ENCODE peak calls at places on chromosomes 1 and 21, in four cellular contexts. T is HCEC 1CT, P is memory B cell, Q is myocyte. C is an unnamed sample.

GRCh38 chr1:219798283-219799030 is 129.9 kb downstream of the SLC30A10 start:
- DNase-seq in P (no peak), Q (peak; percentile 16), T (peak; percentile 84), C (no peak)

GRCh38 chr1:52674497-52675384 is 23.4 kb downstream of the COA7 start:
- DNase-seq in P (no peak), T (no peak), Q (no peak), C (no peak)

GRCh38 chr1:225378880-225379279 is 49.0 kb downstream of the LBR start:
- DNase-seq in Q (no peak), T (no peak), P (no peak), C (no peak)

GRCh38 chr1:222704260-222704659 is 8.0 kb downstream of the AIDA start:
- DNase-seq in T (no peak), P (no peak), Q (no peak), C (no peak)

GRCh38 chr1:2984399-2985061 is 36.7 kb upstream of the ACTRT2 start:
- DNase-seq in Q (no peak), P (no peak), T (no peak), C (no peak)

GRCh38 chr1:205710201-205711062 is 30.1 kb upstream of the SLC45A3 start:
- DNase-seq in Q (no peak), P (no peak), T (no peak), C (no peak)

GRCh38 chr1:218479436-218480115 is 134.4 kb downstream of the TGFB2 start:
- DNase-seq in Q (peak; percentile 87), P (no peak), T (peak; percentile 66), C (no peak)

GRCh38 chr1:93313026-93313425 is 32.7 kb upstream of the DR1 start:
- DNase-seq in Q (no peak), T (no peak), P (no peak), C (no peak)

GRCh38 chr1:209899948-209900347 is 38.1 kb upstream of the SYT14 start:
- DNase-seq in P (no peak), T (no peak), Q (peak; percentile 27), C (no peak)

GRCh38 chr1:91455334-91455733 is 45.3 kb upstream of the CDC7 start:
- DNase-seq in Q (no peak), T (no peak), P (no peak), C (no peak)

GRCh38 chr21:42513151-42513984 is at the start of gene SLC37A1:
- DNase-seq in Q (no peak), P (peak; percentile 65), T (no peak), C (no peak)

GRCh38 chr1:67463298-67463960 is 33.2 kb upstream of the SERBP1 start:
- DNase-seq in P (no peak), Q (peak; percentile 50), T (no peak), C (no peak)

GRCh38 chr1:23371987-23372386 is 2.4 kb upstream of the ZNF436 start:
- DNase-seq in T (no peak), P (no peak), Q (no peak), C (no peak)

GRCh38 chr1:21284206-21285137 is 5.8 kb downstream of the ECE1 start:
- DNase-seq in T (no peak), P (no peak), Q (no peak), C (no peak)

GRCh38 chr1:31575373-31576140 is 758 bp upstream of the TINAGL1 start:
- DNase-seq in T (no peak), Q (no peak), P (no peak), C (no peak)

GRCh38 chr1:100710881-100711660 is 8.5 kb upstream of the VCAM1 start:
- DNase-seq in Q (no peak), T (peak; percentile 68), P (no peak), C (no peak)

GRCh38 chr1:27116210-27116609 is 38.7 kb downstream of the SLC9A1 start:
- DNase-seq in T (no peak), Q (no peak), P (no peak), C (no peak)

GRCh38 chr1:237769916-237770315 is 120.8 kb downstream of the ZP4 start:
- DNase-seq in Q (no peak), T (no peak), P (no peak), C (no peak)

GRCh38 chr1:9434247-9434646 is 105.0 kb upstream of the SLC25A33 start:
- DNase-seq in P (no peak), T (no peak), Q (no peak), C (no peak)

GRCh38 chr1:211628446-211628845 is 47.0 kb downstream of the NEK2 start:
- DNase-seq in T (no peak), P (no peak), Q (peak; percentile 86), C (no peak)

GRCh38 chr1:109792056-109792831 is 28.5 kb upstream of the EPS8L3 start:
- DNase-seq in T (peak; percentile 76), Q (peak; percentile 96), P (no peak), C (no peak)

GRCh38 chr1:237562247-237562823 is 328.4 kb downstream of the ZP4 start:
- DNase-seq in Q (peak; percentile 45), T (peak; percentile 45), P (no peak), C (peak; percentile 34)

GRCh38 chr1:193654951-193655705 is 468.7 kb upstream of the B3GALT2 start:
- DNase-seq in T (no peak), Q (peak; percentile 51), P (no peak), C (no peak)

GRCh38 chr1:91555821-91556531 is 55.3 kb downstream of the CDC7 start:
- DNase-seq in Q (no peak), T (peak; percentile 83), P (no peak), C (no peak)

GRCh38 chr1:77394166-77394565 is 112.3 kb downstream of the AK5 start:
- DNase-seq in P (no peak), T (peak; percentile 63), Q (peak; percentile 53), C (no peak)

GRCh38 chr1:23836037-23836436 is 10.8 kb upstream of the HMGCL start:
- DNase-seq in Q (no peak), T (no peak), P (no peak), C (no peak)

GRCh38 chr1:52444465-52444864 is 40.1 kb downstream of the PRPF38A start:
- DNase-seq in P (no peak), Q (no peak), T (no peak), C (no peak)

GRCh38 chr1:64060611-64061302 is 142.7 kb upstream of the UBE2U start:
- DNase-seq in P (no peak), T (no peak), Q (no peak), C (no peak)

C was measured in GM12864.